ENCODE peak calls at places on chromosomes 11 and 22, in five cellular contexts. B is NCI-H526 treated with DMSO at 0.1 percent for 48 hours, L is upper lobe of right lung, M is NCI-H510A, T is T-cell. Z is an unnamed sample.

GRCh38 chr11:59551651-59552521 is 40.5 kb downstream of the OR4D9 start:
- DNase-seq in B (no peak), L (no peak), M (peak; percentile 22), T (no peak), Z (no peak)

GRCh38 chr22:46296257-46297150 is at the start of gene GTSE1:
- DNase-seq in B (peak; percentile 88), L (peak; percentile 99), M (peak; percentile 93), T (peak; percentile 96), Z (peak; percentile 94)

GRCh38 chr11:7593476-7593875 is 79.7 kb downstream of the PPFIBP2 start:
- DNase-seq in B (no peak), L (no peak), M (no peak), T (no peak), Z (no peak)

GRCh38 chr11:95788921-95789505 is 569 bp downstream of the FAM76B start:
- DNase-seq in B (peak; percentile 35), L (no peak), M (no peak), T (peak; percentile 35), Z (peak; percentile 19)

GRCh38 chr11:12598330-12599256 is 75.6 kb upstream of the TEAD1 start:
- DNase-seq in B (no peak), L (no peak), M (no peak), T (no peak), Z (no peak)

GRCh38 chr11:35791088-35791958 is 128.7 kb downstream of the TRIM44 start:
- DNase-seq in B (no peak), L (no peak), M (peak; percentile 11), T (no peak), Z (no peak)

GRCh38 chr22:46573781-46574437 is 36.5 kb upstream of the CELSR1 start:
- DNase-seq in B (no peak), L (peak; percentile 62), M (no peak), T (no peak), Z (no peak)

GRCh38 chr11:44602810-44603410 is 37.4 kb downstream of the CD82 start:
- DNase-seq in B (no peak), L (no peak), M (no peak), T (no peak), Z (no peak)

GRCh38 chr11:125956371-125956770 is 10.5 kb downstream of the VSIG10L2 start:
- DNase-seq in B (no peak), L (no peak), M (no peak), T (no peak), Z (no peak)

GRCh38 chr11:72721689-72722049 is 30.5 kb downstream of the ARAP1 start:
- DNase-seq in B (no peak), L (peak; percentile 79), M (no peak), T (peak; percentile 41), Z (peak; percentile 32)

GRCh38 chr11:17012712-17013547 is 1.3 kb downstream of the PLEKHA7 start:
- DNase-seq in B (peak; percentile 54), L (peak; percentile 77), M (no peak), T (no peak), Z (no peak)

GRCh38 chr11:35427158-35427557 is 7.8 kb upstream of the SLC1A2 start:
- DNase-seq in B (no peak), L (no peak), M (no peak), T (no peak), Z (no peak)

GRCh38 chr22:24063986-24064385 is 52.9 kb downstream of the CABIN1 start:
- DNase-seq in B (no peak), L (no peak), M (no peak), T (no peak), Z (no peak)

GRCh38 chr22:27786253-27786898 is 15.2 kb downstream of the MN1 start:
- DNase-seq in B (no peak), L (peak; percentile 21), M (no peak), T (no peak), Z (no peak)

GRCh38 chr22:44037519-44038370 is 13.6 kb downstream of the PARVB start:
- DNase-seq in B (no peak), L (no peak), M (no peak), T (no peak), Z (no peak)

GRCh38 chr22:48942698-48943566 is 884.7 kb downstream of the BRD1 start:
- DNase-seq in B (no peak), L (peak; percentile 57), M (no peak), T (no peak), Z (no peak)

GRCh38 chr11:66388746-66389386 is 17.3 kb upstream of the SLC29A2 start:
- DNase-seq in B (peak; percentile 59), L (peak; percentile 78), M (peak; percentile 40), T (peak; percentile 72), Z (peak; percentile 50)

GRCh38 chr11:7793233-7793632 is 3.5 kb downstream of the OR5P2 start:
- DNase-seq in B (no peak), L (no peak), M (no peak), T (no peak), Z (no peak)

GRCh38 chr22:25700996-25701815 is 40.8 kb upstream of the MYO18B start:
- DNase-seq in B (no peak), L (no peak), M (no peak), T (no peak), Z (no peak)

GRCh38 chr11:132245558-132246385 is 875.4 kb downstream of the NTM start:
- DNase-seq in B (no peak), L (no peak), M (no peak), T (no peak), Z (no peak)

GRCh38 chr11:65503606-65503922 is 4.7 kb downstream of the MALAT1 start:
- DNase-seq in B (no peak), L (no peak), M (no peak), T (no peak), Z (no peak)

GRCh38 chr11:30585067-30585891 is 874 bp downstream of the MPPED2 start:
- DNase-seq in B (peak; percentile 67), L (peak; percentile 64), M (no peak), T (no peak), Z (no peak)

GRCh38 chr22:49765091-49765771 is 62.4 kb downstream of the BRD1 start:
- DNase-seq in B (no peak), L (peak; percentile 63), M (no peak), T (no peak), Z (no peak)

GRCh38 chr11:69468911-69469885 is 12.3 kb upstream of the LINC01488 start:
- DNase-seq in B (no peak), L (no peak), M (no peak), T (no peak), Z (no peak)

GRCh38 chr11:8749202-8749601 is 66.6 kb downstream of the RPL27A start:
- DNase-seq in B (no peak), L (no peak), M (no peak), T (no peak), Z (no peak)

GRCh38 chr11:63667993-63668392 is 3.2 kb downstream of the ATL3 start:
- DNase-seq in B (no peak), L (no peak), M (no peak), T (no peak), Z (no peak)

GRCh38 chr11:83785942-83786341 is 499.8 kb upstream of the CCDC90B start:
- DNase-seq in B (no peak), L (no peak), M (no peak), T (no peak), Z (no peak)

GRCh38 chr11:36048496-36049247 is 104.8 kb downstream of the LDLRAD3 start:
- DNase-seq in B (no peak), L (no peak), M (no peak), T (no peak), Z (no peak)

GRCh38 chr11:86588566-86589090 is 83.8 kb downstream of the ME3 start:
- DNase-seq in B (no peak), L (no peak), M (no peak), T (no peak), Z (no peak)

GRCh38 chr22:19891350-19892248 is 36.9 kb upstream of the GNB1L start:
- DNase-seq in B (no peak), L (no peak), M (peak; percentile 64), T (peak; percentile 81), Z (peak; percentile 64)

GRCh38 chr11:130606781-130607511 is 158.5 kb downstream of the ADAMTS15 start:
- DNase-seq in B (no peak), L (no peak), M (no peak), T (no peak), Z (no peak)

GRCh38 chr11:134355136-134355535 is 23.3 kb downstream of the GLB1L2 start:
- DNase-seq in B (no peak), L (no peak), M (no peak), T (no peak), Z (no peak)

GRCh38 chr11:13944801-13945505 is 17.6 kb upstream of the SPON1 start:
- DNase-seq in B (no peak), L (no peak), M (no peak), T (no peak), Z (no peak)

GRCh38 chr11:72965672-72966071 is 151.5 kb downstream of the ATG16L2 start:
- DNase-seq in B (no peak), L (no peak), M (no peak), T (no peak), Z (no peak)

GRCh38 chr22:44721206-44721605 is 19.2 kb downstream of the PRR5 start:
- DNase-seq in B (no peak), L (no peak), M (no peak), T (no peak), Z (no peak)

Z was measured in T-helper 9 cell.